ENCODE peak calls at places on chromosomes 3 and 15, in nine cellular contexts. One of them, this sample, is unnamed.

GRCh38 chr3:9879830-9880549 is at the start of gene CIDEC:
- DNase-seq in upper lobe of right lung: no peak
- DNase-seq in trophoblast cell: no peak
- DNase-seq in bronchial epithelial cell: no peak
- DNase-seq in psoas muscle: no peak
- DNase-seq in tibial nerve: no peak
- DNase-seq in adrenal gland: no peak
- DNase-seq in neuronal stem cell: no peak
- DNase-seq in gastrocnemius medialis: no peak
- DNase-seq in this sample: no peak

GRCh38 chr3:78322780-78323179 is 1282.9 kb downstream of the ROBO2 start:
- DNase-seq in upper lobe of right lung: no peak
- DNase-seq in trophoblast cell: no peak
- DNase-seq in bronchial epithelial cell: no peak
- DNase-seq in psoas muscle: no peak
- DNase-seq in tibial nerve: no peak
- DNase-seq in adrenal gland: no peak
- DNase-seq in neuronal stem cell: no peak
- DNase-seq in gastrocnemius medialis: no peak
- DNase-seq in this sample: no peak

GRCh38 chr3:193023218-193023617 is 105.6 kb upstream of the MB21D2 start:
- DNase-seq in upper lobe of right lung: no peak
- DNase-seq in trophoblast cell: no peak
- DNase-seq in bronchial epithelial cell: no peak
- DNase-seq in psoas muscle: no peak
- DNase-seq in tibial nerve: no peak
- DNase-seq in adrenal gland: no peak
- DNase-seq in neuronal stem cell: no peak
- DNase-seq in gastrocnemius medialis: no peak
- DNase-seq in this sample: no peak

GRCh38 chr3:122944671-122945151 is 82.9 kb downstream of the SEMA5B start:
- DNase-seq in upper lobe of right lung: no peak
- DNase-seq in trophoblast cell: no peak
- DNase-seq in bronchial epithelial cell: peak; percentile 52
- DNase-seq in psoas muscle: no peak
- DNase-seq in tibial nerve: no peak
- DNase-seq in adrenal gland: no peak
- DNase-seq in neuronal stem cell: no peak
- DNase-seq in gastrocnemius medialis: no peak
- DNase-seq in this sample: no peak

GRCh38 chr15:38564557-38565286 is at the start of gene RASGRP1:
- DNase-seq in upper lobe of right lung: peak; percentile 88
- DNase-seq in trophoblast cell: peak; percentile 69
- DNase-seq in bronchial epithelial cell: peak; percentile 21
- DNase-seq in psoas muscle: peak; percentile 55
- DNase-seq in tibial nerve: no peak
- DNase-seq in adrenal gland: peak; percentile 58
- DNase-seq in neuronal stem cell: peak; percentile 66
- DNase-seq in gastrocnemius medialis: no peak
- DNase-seq in this sample: peak; percentile 82

GRCh38 chr3:184180165-184180564 is 5.5 kb downstream of the AP2M1 start:
- DNase-seq in upper lobe of right lung: no peak
- DNase-seq in trophoblast cell: no peak
- DNase-seq in bronchial epithelial cell: no peak
- DNase-seq in psoas muscle: no peak
- DNase-seq in tibial nerve: no peak
- DNase-seq in adrenal gland: no peak
- DNase-seq in neuronal stem cell: no peak
- DNase-seq in gastrocnemius medialis: no peak
- DNase-seq in this sample: no peak

GRCh38 chr3:5212625-5213573 is 25.4 kb downstream of the EDEM1 start:
- DNase-seq in upper lobe of right lung: no peak
- DNase-seq in trophoblast cell: no peak
- DNase-seq in bronchial epithelial cell: peak; percentile 48
- DNase-seq in psoas muscle: no peak
- DNase-seq in tibial nerve: no peak
- DNase-seq in adrenal gland: no peak
- DNase-seq in neuronal stem cell: no peak
- DNase-seq in gastrocnemius medialis: no peak
- DNase-seq in this sample: no peak

GRCh38 chr15:89496155-89497098 is at the start of gene RHCG:
- DNase-seq in upper lobe of right lung: no peak
- DNase-seq in trophoblast cell: peak; percentile 62
- DNase-seq in bronchial epithelial cell: peak; percentile 72
- DNase-seq in psoas muscle: no peak
- DNase-seq in tibial nerve: no peak
- DNase-seq in adrenal gland: peak; percentile 9
- DNase-seq in neuronal stem cell: peak; percentile 29
- DNase-seq in gastrocnemius medialis: no peak
- DNase-seq in this sample: no peak

GRCh38 chr3:43106293-43106628 is 382 bp upstream of the POMGNT2 start:
- DNase-seq in upper lobe of right lung: no peak
- DNase-seq in trophoblast cell: no peak
- DNase-seq in bronchial epithelial cell: no peak
- DNase-seq in psoas muscle: no peak
- DNase-seq in tibial nerve: no peak
- DNase-seq in adrenal gland: no peak
- DNase-seq in neuronal stem cell: no peak
- DNase-seq in gastrocnemius medialis: no peak
- DNase-seq in this sample: no peak

GRCh38 chr3:197554562-197555280 is 1.0 kb downstream of the BDH1 start:
- DNase-seq in upper lobe of right lung: peak; percentile 99
- DNase-seq in trophoblast cell: peak; percentile 95
- DNase-seq in bronchial epithelial cell: peak; percentile 87
- DNase-seq in psoas muscle: peak; percentile 93
- DNase-seq in tibial nerve: peak; percentile 84
- DNase-seq in adrenal gland: peak; percentile 96
- DNase-seq in neuronal stem cell: peak; percentile 90
- DNase-seq in gastrocnemius medialis: peak; percentile 91
- DNase-seq in this sample: peak; percentile 79

DNA sequence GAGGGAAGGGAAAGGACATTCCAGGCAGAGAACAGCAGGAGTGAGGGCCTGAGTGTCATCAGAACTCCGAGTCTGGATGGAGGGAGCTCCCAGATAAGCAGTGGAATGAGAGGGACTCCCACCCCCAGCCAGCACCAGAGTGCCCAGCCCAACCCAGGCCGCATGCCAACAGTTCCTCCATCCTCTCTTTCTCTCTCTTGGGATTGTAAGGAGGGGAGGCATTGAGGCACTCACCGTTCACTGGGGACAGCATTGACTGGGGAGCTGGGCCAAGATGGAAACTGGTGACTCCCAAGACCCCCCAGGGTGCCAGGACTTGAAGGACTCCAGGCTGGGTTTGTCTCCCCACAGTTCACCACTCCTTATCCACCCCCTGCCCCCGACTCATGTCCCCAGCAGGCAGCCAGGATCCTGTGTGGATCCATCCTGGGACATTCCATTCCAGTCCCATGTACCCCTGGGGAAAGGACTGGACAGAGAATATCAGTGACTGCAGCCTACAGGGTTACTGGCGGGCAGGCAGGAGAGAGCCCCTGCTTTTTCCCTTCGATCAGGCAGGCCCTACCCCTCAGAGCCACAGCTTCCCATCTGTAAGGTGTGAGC is 15.7 kb downstream of the PTH1R start:
- DNase-seq in upper lobe of right lung: no peak
- DNase-seq in trophoblast cell: no peak
- DNase-seq in bronchial epithelial cell: no peak
- DNase-seq in psoas muscle: no peak
- DNase-seq in tibial nerve: no peak
- DNase-seq in adrenal gland: no peak
- DNase-seq in neuronal stem cell: no peak
- DNase-seq in gastrocnemius medialis: no peak
- DNase-seq in this sample: no peak
- H3K4me3 ChIP-seq in upper lobe of right lung: no peak overlapping the region
- H3K4me3 ChIP-seq in trophoblast cell: no peak overlapping the region
- H3K4me3 ChIP-seq in bronchial epithelial cell: no peak overlapping the region
- H3K4me3 ChIP-seq in psoas muscle: no peak overlapping the region
- H3K4me3 ChIP-seq in tibial nerve: no peak overlapping the region
- H3K4me3 ChIP-seq in adrenal gland: no peak overlapping the region
- H3K4me3 ChIP-seq in neuronal stem cell: peak overlapping the region; percentile 52
- H3K4me3 ChIP-seq in gastrocnemius medialis: no peak overlapping the region
- H3K4me3 ChIP-seq in this sample: no peak overlapping the region

GRCh38 chr15:98801234-98801561 is 152.9 kb downstream of the IGF1R start:
- DNase-seq in upper lobe of right lung: no peak
- DNase-seq in trophoblast cell: no peak
- DNase-seq in bronchial epithelial cell: no peak
- DNase-seq in psoas muscle: no peak
- DNase-seq in tibial nerve: no peak
- DNase-seq in adrenal gland: no peak
- DNase-seq in neuronal stem cell: peak; percentile 62
- DNase-seq in gastrocnemius medialis: no peak
- DNase-seq in this sample: no peak

GRCh38 chr15:98799461-98799971 is 151.2 kb downstream of the IGF1R start:
- DNase-seq in upper lobe of right lung: no peak
- DNase-seq in trophoblast cell: peak; percentile 31
- DNase-seq in bronchial epithelial cell: peak; percentile 69
- DNase-seq in psoas muscle: no peak
- DNase-seq in tibial nerve: no peak
- DNase-seq in adrenal gland: peak; percentile 42
- DNase-seq in neuronal stem cell: no peak
- DNase-seq in gastrocnemius medialis: no peak
- DNase-seq in this sample: no peak

GRCh38 chr15:98799991-98800390 is 151.7 kb downstream of the IGF1R start:
- DNase-seq in upper lobe of right lung: no peak
- DNase-seq in trophoblast cell: no peak
- DNase-seq in bronchial epithelial cell: no peak
- DNase-seq in psoas muscle: no peak
- DNase-seq in tibial nerve: no peak
- DNase-seq in adrenal gland: no peak
- DNase-seq in neuronal stem cell: no peak
- DNase-seq in gastrocnemius medialis: no peak
- DNase-seq in this sample: no peak

GRCh38 chr15:98802187-98802586 is 153.8 kb downstream of the IGF1R start:
- DNase-seq in upper lobe of right lung: no peak
- DNase-seq in trophoblast cell: no peak
- DNase-seq in bronchial epithelial cell: no peak
- DNase-seq in psoas muscle: no peak
- DNase-seq in tibial nerve: no peak
- DNase-seq in adrenal gland: no peak
- DNase-seq in neuronal stem cell: no peak
- DNase-seq in gastrocnemius medialis: no peak
- DNase-seq in this sample: no peak

DNA sequence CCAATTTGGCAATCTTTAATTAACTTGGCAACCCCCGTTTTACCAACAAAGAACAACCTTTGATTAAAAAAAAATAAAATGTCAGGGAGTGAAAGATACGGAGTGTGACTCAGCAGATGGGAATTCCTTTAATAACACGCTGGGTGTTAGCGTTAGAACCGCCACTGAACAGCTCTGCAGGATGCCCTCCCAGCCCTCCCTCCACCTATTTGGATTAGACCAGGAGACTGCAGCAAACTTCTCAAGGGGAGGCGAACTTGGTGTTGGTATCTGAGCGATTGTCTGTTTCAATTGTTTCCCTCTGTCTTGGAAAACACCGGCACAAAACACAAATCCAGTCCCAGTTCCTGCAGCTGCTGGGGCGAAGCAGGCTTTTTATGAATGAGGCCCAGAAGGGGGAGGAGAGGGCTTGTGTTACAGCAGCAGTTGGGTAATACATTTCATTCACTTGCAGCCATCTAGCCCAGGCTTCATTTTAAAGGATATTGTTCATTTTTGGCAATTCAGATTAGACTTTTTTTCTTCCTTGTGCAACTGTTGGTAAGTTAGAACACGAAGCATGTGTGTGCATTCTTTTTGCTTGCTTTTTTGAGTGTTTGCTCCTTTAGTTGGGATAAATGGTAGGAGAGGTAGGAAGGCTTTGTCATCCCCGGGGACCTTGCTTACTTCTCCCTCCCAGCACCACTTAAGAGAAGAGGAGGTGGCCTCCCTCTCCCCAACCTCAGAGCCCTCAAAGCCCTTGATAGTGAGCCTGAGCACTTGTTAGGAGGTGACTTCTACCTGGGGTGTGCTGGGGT is 152.3 kb downstream of the IGF1R start:
- DNase-seq in upper lobe of right lung: no peak
- DNase-seq in trophoblast cell: peak; percentile 71
- DNase-seq in bronchial epithelial cell: peak; percentile 74
- DNase-seq in psoas muscle: peak; percentile 27
- DNase-seq in tibial nerve: peak; percentile 42
- DNase-seq in adrenal gland: peak; percentile 61
- DNase-seq in neuronal stem cell: peak; percentile 59
- DNase-seq in gastrocnemius medialis: peak; percentile 20
- DNase-seq in this sample: no peak
- H3K36me3 ChIP-seq in upper lobe of right lung: no peaks in the 10 kb centered on the region
- H3K36me3 ChIP-seq in trophoblast cell: no peaks in the 10 kb centered on the region
- H3K36me3 ChIP-seq in bronchial epithelial cell: no peaks in the 10 kb centered on the region
- H3K36me3 ChIP-seq in psoas muscle: no peaks in the 10 kb centered on the region
- H3K36me3 ChIP-seq in tibial nerve: no peaks in the 10 kb centered on the region
- H3K36me3 ChIP-seq in adrenal gland: no peaks in the 10 kb centered on the region
- H3K36me3 ChIP-seq in neuronal stem cell: no peaks in the 10 kb centered on the region
- H3K36me3 ChIP-seq in gastrocnemius medialis: no peaks in the 10 kb centered on the region
- H3K36me3 ChIP-seq in this sample: no peaks in the 10 kb centered on the region

DNA sequence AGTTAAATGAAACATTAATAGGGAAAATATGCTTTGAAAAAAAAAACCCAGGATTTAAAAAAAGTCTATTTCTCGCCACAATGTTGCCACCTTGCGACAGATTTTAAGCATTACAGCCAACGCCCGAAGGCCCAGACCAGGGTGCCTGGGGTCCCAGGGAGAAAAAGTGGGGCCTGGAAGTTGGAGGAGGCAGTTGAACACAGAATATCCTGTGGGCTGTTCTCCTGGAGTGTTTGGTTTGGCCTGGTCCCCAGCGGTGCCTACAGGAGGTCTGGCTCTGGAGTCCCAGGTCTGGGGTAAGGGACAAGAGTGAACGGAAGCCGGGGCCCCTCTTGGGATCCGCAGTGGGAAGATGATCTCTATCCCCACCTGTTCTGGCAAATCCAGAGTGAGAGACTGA is 3.4 kb downstream of the RNU6-1 start:
- DNase-seq in upper lobe of right lung: no peak
- DNase-seq in trophoblast cell: peak; percentile 71
- DNase-seq in bronchial epithelial cell: peak; percentile 38
- DNase-seq in psoas muscle: peak; percentile 40
- DNase-seq in tibial nerve: peak; percentile 72
- DNase-seq in adrenal gland: peak; percentile 59
- DNase-seq in neuronal stem cell: no peak
- DNase-seq in gastrocnemius medialis: no peak
- DNase-seq in this sample: peak; percentile 59
- H3K27me3 ChIP-seq in upper lobe of right lung: peaks cover 47% of the 10 kb centered on the region
- H3K27me3 ChIP-seq in trophoblast cell: peaks cover 39% of the 10 kb centered on the region
- H3K27me3 ChIP-seq in bronchial epithelial cell: peaks cover 37% of the 10 kb centered on the region
- H3K27me3 ChIP-seq in psoas muscle: no peaks in the 10 kb centered on the region
- H3K27me3 ChIP-seq in tibial nerve: no peaks in the 10 kb centered on the region
- H3K27me3 ChIP-seq in adrenal gland: peaks cover 38% of the 10 kb centered on the region
- H3K27me3 ChIP-seq in neuronal stem cell: peaks cover 26% of the 10 kb centered on the region
- H3K27me3 ChIP-seq in gastrocnemius medialis: peaks cover 21% of the 10 kb centered on the region
- H3K27me3 ChIP-seq in this sample: no peaks in the 10 kb centered on the region

DNA sequence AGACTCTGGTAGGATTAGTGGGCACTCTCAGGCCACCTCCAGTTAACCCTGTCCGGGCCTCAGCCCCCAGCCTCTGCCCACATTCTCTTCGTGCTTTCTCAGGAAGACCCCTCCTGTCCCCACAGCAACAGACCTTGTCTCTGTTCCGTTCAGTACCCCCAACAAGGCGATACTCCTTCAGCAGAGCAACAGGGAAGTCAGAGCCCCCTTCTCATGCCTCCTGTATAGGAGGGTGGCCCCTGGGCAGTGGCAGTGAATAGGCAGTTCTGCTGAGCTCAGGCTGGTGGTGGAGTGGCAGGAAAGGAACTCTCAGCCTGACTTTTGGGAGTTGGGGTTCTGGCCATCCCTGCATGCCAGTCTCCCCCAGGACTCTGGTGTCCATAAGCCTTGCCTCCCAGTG is 513 bp downstream of the SEMA3B start:
- DNase-seq in upper lobe of right lung: no peak
- DNase-seq in trophoblast cell: no peak
- DNase-seq in bronchial epithelial cell: no peak
- DNase-seq in psoas muscle: no peak
- DNase-seq in tibial nerve: no peak
- DNase-seq in adrenal gland: no peak
- DNase-seq in neuronal stem cell: no peak
- DNase-seq in gastrocnemius medialis: no peak
- DNase-seq in this sample: no peak
- H3K4me3 ChIP-seq in upper lobe of right lung: peak overlapping the region; percentile 55
- H3K4me3 ChIP-seq in trophoblast cell: no peak overlapping the region
- H3K4me3 ChIP-seq in bronchial epithelial cell: no peak overlapping the region
- H3K4me3 ChIP-seq in psoas muscle: peak overlapping the region; percentile 49
- H3K4me3 ChIP-seq in tibial nerve: peak overlapping the region; percentile 49
- H3K4me3 ChIP-seq in adrenal gland: no peak overlapping the region
- H3K4me3 ChIP-seq in neuronal stem cell: no peak overlapping the region
- H3K4me3 ChIP-seq in gastrocnemius medialis: peak overlapping the region; percentile 11
- H3K4me3 ChIP-seq in this sample: no peak overlapping the region